ENCODE peak calls at places on chromosome 20, in seven cellular contexts. K, P, Z, W, V, J and C are unnamed samples.
A peak's percentile ranks its signal among the peaks of the same experiment; 100 is the strongest.

GRCh38 chr20:57555457-57556184 is 5.3 kb upstream of the PCK1 start:
- DNase-seq in K (no peak), P (no peak), Z (no peak), W (no peak), V (no peak), J (no peak), C (no peak)

GRCh38 chr20:11429168-11429567 is 488.5 kb upstream of the BTBD3 start:
- DNase-seq in K (no peak), P (no peak), Z (no peak), W (no peak), V (no peak), J (no peak), C (no peak)

GRCh38 chr20:5153612-5154542 is 27.1 kb downstream of the CDS2 start:
- DNase-seq in K (no peak), P (no peak), Z (no peak), W (no peak), V (no peak), J (no peak), C (no peak)

GRCh38 chr20:3107464-3108025 is 23.0 kb upstream of the AVP start:
- DNase-seq in K (no peak), P (no peak), Z (no peak), W (no peak), V (no peak), J (no peak), C (no peak)

GRCh38 chr20:49580818-49581174 is 12.9 kb upstream of the PTGIS start:
- DNase-seq in K (no peak), P (no peak), Z (no peak), W (no peak), V (no peak), J (no peak), C (no peak)

GRCh38 chr20:45097485-45098095 is 3.3 kb downstream of the KCNS1 start:
- DNase-seq in K (no peak), P (peak; percentile 50), Z (peak; percentile 23), W (no peak), V (peak; percentile 57), J (no peak), C (no peak)

GRCh38 chr20:33120934-33121333 is 41.5 kb downstream of the BPIFB4 start:
- DNase-seq in K (no peak), P (no peak), Z (no peak), W (no peak), V (no peak), J (no peak), C (no peak)

GRCh38 chr20:8414611-8415274 is 282.7 kb downstream of the PLCB1 start:
- DNase-seq in K (no peak), P (no peak), Z (peak; percentile 62), W (no peak), V (no peak), J (no peak), C (no peak)

GRCh38 chr20:59820204-59821041 is 113.0 kb downstream of the SYCP2 start:
- DNase-seq in K (no peak), P (peak; percentile 19), Z (no peak), W (no peak), V (no peak), J (peak; percentile 13), C (no peak)

GRCh38 chr20:37346232-37346525 is 239 bp downstream of the SRC start:
- DNase-seq in K (no peak), P (no peak), Z (no peak), W (no peak), V (no peak), J (no peak), C (no peak)

GRCh38 chr20:47464380-47465101 is 37.1 kb upstream of the NCOA3 start:
- DNase-seq in K (no peak), P (peak; percentile 74), Z (peak; percentile 99), W (peak; percentile 31), V (no peak), J (no peak), C (no peak)

GRCh38 chr20:21411725-21412124 is 14.4 kb upstream of the NKX2-4 start:
- DNase-seq in K (no peak), P (no peak), Z (no peak), W (no peak), V (no peak), J (no peak), C (no peak)

GRCh38 chr20:25675161-25675560 is 21.5 kb downstream of the ZNF337 start:
- DNase-seq in K (no peak), P (no peak), Z (peak; percentile 24), W (no peak), V (no peak), J (no peak), C (no peak)

GRCh38 chr20:37973059-37973910 is 60.0 kb downstream of the TTI1 start:
- DNase-seq in K (no peak), P (no peak), Z (no peak), W (no peak), V (no peak), J (no peak), C (no peak)

GRCh38 chr20:55580475-55580874 is 424.8 kb downstream of the CBLN4 start:
- DNase-seq in K (no peak), P (no peak), Z (no peak), W (no peak), V (no peak), J (no peak), C (no peak)

GRCh38 chr20:17494201-17494600 is 37.0 kb downstream of the BFSP1 start:
- DNase-seq in K (no peak), P (no peak), Z (no peak), W (no peak), V (no peak), J (no peak), C (no peak)